ENCODE peak calls at places on chromosome 14, in ten cellular contexts. L is fibroblast of lung, R is mesenchymal stem cell, D is H1, W is endodermal cell, K is HCT116, P is mammary epithelial cell, V is colonic mucosa, J is endothelial cell of umbilical vein, Y is PC-3. O is an unnamed sample.

GRCh38 chr14:37150414-37150813 is 22.0 kb downstream of the SLC25A21 start:
- DNase-seq in L (peak), R (peak), D (no peak), W (no peak), K (no peak), P (peak), V (no peak), J (peak), Y (peak), O (peak)

GRCh38 chr14:105019861-105020814 is 745 bp downstream of the CDCA4 start:
- DNase-seq in L (peak), R (peak), D (no peak), W (peak), K (no peak), P (no peak), V (peak), J (peak), Y (no peak), O (no peak)

GRCh38 chr14:51957950-51958349 is 31.4 kb upstream of the RTRAF start:
- DNase-seq in L (peak), R (no peak), D (no peak), W (no peak), K (no peak), P (no peak), V (no peak), J (peak), Y (no peak), O (no peak)

GRCh38 chr14:106286697-106287290 is 760.4 kb downstream of the TMEM121 start:
- DNase-seq in L (no peak), R (no peak), D (no peak), W (no peak), K (no peak), P (no peak), V (no peak), J (no peak), Y (no peak), O (no peak)

GRCh38 chr14:90596733-90597132 is 199.9 kb downstream of the CALM1 start:
- DNase-seq in L (no peak), R (no peak), D (no peak), W (no peak), K (no peak), P (no peak), V (no peak), J (no peak), Y (no peak), O (no peak)

GRCh38 chr14:50396636-50397460 is at the start of gene CDKL1:
- DNase-seq in L (peak), R (peak), D (no peak), W (peak), K (no peak), P (peak), V (peak), J (peak), Y (peak), O (no peak)

GRCh38 chr14:97077253-97077653 is 280.1 kb downstream of the VRK1 start:
- DNase-seq in L (peak), R (peak), D (no peak), W (no peak), K (peak), P (peak), V (peak), J (no peak), Y (peak), O (no peak)

GRCh38 chr14:50310445-50310844 is 1.6 kb downstream of the L2HGDH start:
- DNase-seq in L (no peak), R (no peak), D (no peak), W (no peak), K (no peak), P (no peak), V (no peak), J (no peak), Y (no peak), O (no peak)

GRCh38 chr14:41303506-41303905 is 303.2 kb upstream of the LRFN5 start:
- DNase-seq in L (no peak), R (no peak), D (no peak), W (no peak), K (no peak), P (no peak), V (no peak), J (no peak), Y (no peak), O (no peak)

GRCh38 chr14:70921669-70922068 is 14.4 kb downstream of the PCNX1 start:
- DNase-seq in L (no peak), R (no peak), D (no peak), W (no peak), K (no peak), P (peak), V (no peak), J (no peak), Y (peak), O (no peak)

GRCh38 chr14:71454513-71455332 is 477.5 kb upstream of the RGS6 start:
- DNase-seq in L (no peak), R (no peak), D (no peak), W (no peak), K (no peak), P (no peak), V (no peak), J (no peak), Y (no peak), O (no peak)

GRCh38 chr14:48584031-48584430 is 908.6 kb upstream of the MDGA2 start:
- DNase-seq in L (peak), R (peak), D (no peak), W (no peak), K (no peak), P (peak), V (no peak), J (no peak), Y (peak), O (no peak)

GRCh38 chr14:22472935-22473854 is 115.8 kb downstream of the DAD1 start:
- DNase-seq in L (no peak), R (peak), D (no peak), W (peak), K (peak), P (peak), V (peak), J (peak), Y (peak), O (peak)

GRCh38 chr14:24095196-24096068 is 1.3 kb downstream of the PCK2 start:
- DNase-seq in L (no peak), R (peak), D (no peak), W (peak), K (no peak), P (peak), V (peak), J (peak), Y (no peak), O (no peak)

GRCh38 chr14:58708004-58708403 is 70.2 kb downstream of the DACT1 start:
- DNase-seq in L (no peak), R (peak), D (no peak), W (no peak), K (no peak), P (no peak), V (no peak), J (no peak), Y (no peak), O (no peak)

GRCh38 chr14:95098984-95099599 is 58.2 kb downstream of the DICER1 start:
- DNase-seq in L (peak), R (peak), D (peak), W (peak), K (peak), P (peak), V (peak), J (peak), Y (peak), O (no peak)

GRCh38 chr14:77109656-77110055 is 11.6 kb downstream of the CIPC start:
- DNase-seq in L (no peak), R (no peak), D (no peak), W (no peak), K (no peak), P (no peak), V (no peak), J (no peak), Y (no peak), O (no peak)

GRCh38 chr14:105068818-105069217 is 3.6 kb upstream of the GPR132 start:
- DNase-seq in L (no peak), R (no peak), D (no peak), W (no peak), K (no peak), P (no peak), V (no peak), J (no peak), Y (no peak), O (no peak)

GRCh38 chr14:65198346-65198745 is 96.0 kb upstream of the MAX start:
- DNase-seq in L (no peak), R (no peak), D (no peak), W (no peak), K (no peak), P (no peak), V (no peak), J (no peak), Y (no peak), O (no peak)

DNA sequence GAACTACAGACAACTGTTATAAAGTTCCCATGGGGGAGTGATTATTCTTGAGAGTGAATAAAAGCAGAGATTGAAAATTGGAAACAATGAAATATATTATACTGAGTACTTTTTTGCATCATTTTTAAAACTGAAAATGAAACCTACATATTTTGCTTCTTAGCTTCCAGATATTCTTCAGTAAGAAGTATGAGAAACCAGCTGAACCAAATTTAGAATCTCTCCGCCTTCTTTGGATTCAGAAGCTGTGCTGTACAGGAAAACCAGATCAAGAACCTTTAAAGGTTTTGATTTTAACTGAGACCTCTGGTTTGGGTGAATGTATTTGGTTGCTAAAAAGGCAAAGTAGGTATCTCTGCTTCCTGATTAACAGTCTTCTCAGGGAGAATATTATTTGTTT is 109.4 kb downstream of the AKAP6 start:
- DNase-seq in L (no peak), R (no peak), D (no peak), W (no peak), K (no peak), P (no peak), V (no peak), J (no peak), Y (no peak), O (no peak)
- H3K9ac ChIP-seq in L (no peak), R (peak), D (no peak), W (no peak), K (no peak), P (no peak), V (no peak), J (no peak), Y (no peak), O (no peak)

DNA sequence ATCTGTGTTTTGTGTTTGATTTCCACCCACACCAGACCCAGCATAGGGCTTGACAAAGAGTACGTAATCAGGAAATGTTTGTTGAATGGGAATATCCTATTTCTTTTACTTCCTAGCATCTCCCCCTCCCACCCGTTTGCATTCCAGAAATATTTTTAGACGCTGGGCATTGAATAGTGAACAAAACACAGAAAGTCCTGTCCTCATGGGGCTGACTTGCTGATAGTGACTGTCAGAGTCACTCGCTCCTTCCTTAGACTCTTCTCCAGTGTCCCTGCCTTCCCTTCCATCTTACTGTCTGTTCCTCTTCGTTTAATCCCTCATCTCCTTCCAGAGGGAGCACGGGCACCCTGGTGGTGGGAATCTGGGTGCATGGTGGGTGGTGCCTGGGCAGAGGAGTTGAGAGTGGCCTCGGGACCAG is 53.6 kb downstream of the SLC25A47 start:
- DNase-seq in L (peak), R (peak), D (no peak), W (peak), K (no peak), P (peak), V (no peak), J (no peak), Y (peak), O (no peak)
- H3K9ac ChIP-seq in L (peak), R (peak), D (peak), W (peak), K (peak), P (peak), V (peak), J (peak), Y (peak), O (peak)

GRCh38 chr14:54425068-54425467 is 16.1 kb downstream of the CNIH1 start:
- DNase-seq in L (no peak), R (peak), D (no peak), W (no peak), K (no peak), P (no peak), V (no peak), J (no peak), Y (no peak), O (no peak)

GRCh38 chr14:54424479-54424901 is 16.7 kb downstream of the CNIH1 start:
- DNase-seq in L (no peak), R (no peak), D (no peak), W (no peak), K (no peak), P (no peak), V (no peak), J (no peak), Y (no peak), O (no peak)

GRCh38 chr14:54428527-54428926 is 12.6 kb downstream of the CNIH1 start:
- DNase-seq in L (no peak), R (no peak), D (no peak), W (no peak), K (no peak), P (no peak), V (no peak), J (no peak), Y (no peak), O (no peak)

GRCh38 chr14:54425537-54426274 is 15.5 kb downstream of the CNIH1 start:
- DNase-seq in L (no peak), R (no peak), D (no peak), W (no peak), K (no peak), P (no peak), V (no peak), J (no peak), Y (no peak), O (no peak)

GRCh38 chr14:54427914-54428313 is 13.3 kb downstream of the CNIH1 start:
- DNase-seq in L (no peak), R (no peak), D (no peak), W (no peak), K (no peak), P (no peak), V (no peak), J (no peak), Y (no peak), O (no peak)
- H3K9ac ChIP-seq in L (no peak), R (no peak), D (no peak), W (no peak), K (no peak), P (no peak), V (no peak), J (no peak), Y (no peak), O (no peak)

GRCh38 chr14:81326451-81326850 is 73.7 kb downstream of the STON2 start:
- DNase-seq in L (no peak), R (no peak), D (no peak), W (no peak), K (no peak), P (peak), V (no peak), J (no peak), Y (peak), O (no peak)

GRCh38 chr14:81319314-81319713 is 80.8 kb downstream of the STON2 start:
- DNase-seq in L (no peak), R (no peak), D (no peak), W (peak), K (no peak), P (no peak), V (no peak), J (no peak), Y (no peak), O (no peak)

GRCh38 chr14:81323621-81324400 is 76.3 kb downstream of the STON2 start:
- DNase-seq in L (peak), R (no peak), D (peak), W (peak), K (peak), P (peak), V (peak), J (no peak), Y (peak), O (no peak)

GRCh38 chr14:81319946-81320345 is 80.2 kb downstream of the STON2 start:
- DNase-seq in L (no peak), R (no peak), D (no peak), W (peak), K (no peak), P (no peak), V (no peak), J (no peak), Y (no peak), O (no peak)

DNA sequence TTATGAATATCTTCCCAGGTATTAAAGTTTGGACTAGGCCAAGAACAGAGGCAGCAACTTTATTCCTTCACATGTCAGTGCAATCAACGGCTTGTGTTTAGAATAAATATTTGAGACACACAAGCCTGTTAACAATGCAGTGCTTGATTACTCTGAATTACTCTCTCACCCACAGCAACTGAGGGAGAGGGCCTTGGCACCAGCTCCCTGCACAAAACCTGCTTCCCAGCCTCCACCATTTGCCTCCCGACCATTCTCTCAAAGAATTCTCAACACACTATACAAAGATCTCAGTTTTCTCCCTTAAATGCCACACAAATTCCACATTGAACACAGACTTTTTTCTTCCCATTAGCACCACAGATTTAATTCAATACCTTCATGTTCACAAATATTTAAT is 77.0 kb downstream of the STON2 start:
- DNase-seq in L (no peak), R (no peak), D (no peak), W (peak), K (no peak), P (no peak), V (no peak), J (no peak), Y (no peak), O (no peak)
- H3K9ac ChIP-seq in L (no peak), R (no peak), D (no peak), W (peak), K (no peak), P (peak), V (peak), J (no peak), Y (peak), O (no peak)

GRCh38 chr14:64193821-64194220 is 100.3 kb downstream of the ESR2 start:
- DNase-seq in L (no peak), R (no peak), D (no peak), W (no peak), K (no peak), P (no peak), V (no peak), J (no peak), Y (no peak), O (no peak)

GRCh38 chr14:64196026-64196425 is 98.1 kb downstream of the ESR2 start:
- DNase-seq in L (no peak), R (no peak), D (no peak), W (no peak), K (no peak), P (no peak), V (no peak), J (no peak), Y (no peak), O (no peak)

GRCh38 chr14:64195194-64195593 is 99.0 kb downstream of the ESR2 start:
- DNase-seq in L (no peak), R (no peak), D (no peak), W (no peak), K (no peak), P (no peak), V (no peak), J (peak), Y (no peak), O (no peak)

GRCh38 chr14:64196668-64197411 is 97.3 kb downstream of the ESR2 start:
- DNase-seq in L (peak), R (peak), D (no peak), W (peak), K (no peak), P (no peak), V (no peak), J (peak), Y (no peak), O (no peak)

DNA sequence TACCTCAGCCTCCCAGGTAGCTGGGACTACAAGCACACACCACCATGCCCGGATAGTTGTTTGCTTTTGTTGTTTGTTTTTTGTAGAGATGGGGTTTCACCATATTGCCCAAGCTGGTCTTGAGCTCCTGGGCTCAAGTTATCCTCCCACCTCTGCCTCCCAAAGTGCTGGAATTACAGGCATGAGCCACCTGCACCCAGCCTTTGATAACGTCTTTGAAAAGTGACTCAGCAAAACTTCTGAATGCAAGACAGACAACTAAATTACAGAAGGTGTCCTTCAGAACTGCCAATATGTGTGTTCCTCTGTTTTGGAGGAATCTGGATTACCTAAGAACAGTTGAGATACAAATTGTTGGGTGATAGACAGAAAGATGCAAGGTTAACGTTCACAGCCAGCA is 99.8 kb downstream of the ESR2 start:
- DNase-seq in L (no peak), R (no peak), D (no peak), W (no peak), K (no peak), P (no peak), V (no peak), J (no peak), Y (no peak), O (no peak)
- H3K9ac ChIP-seq in L (no peak), R (no peak), D (no peak), W (no peak), K (no peak), P (no peak), V (no peak), J (no peak), Y (no peak), O (no peak)

O was measured in SK-N-MC.